ENCODE peak calls at places on chromosomes 3 and 15, in ten cellular contexts. One of them, this sample, is unnamed.
A peak's percentile ranks its signal among the peaks of the same experiment; 100 is the strongest.

GRCh38 chr15:31341501-31342195 is 15.0 kb downstream of the KLF13 start:
- DNase-seq in activated CD4-positive, alpha-beta T cell treated with anti-CD3 and anti-CD28 coated beads, Interleukin-2, amount 10 ng/mL, durations not matched to agents 24 days and 14 days: peak; percentile 64
- DNase-seq in heart right ventricle: no peak
- DNase-seq in fibroblast of villous mesenchyme: no peak
- DNase-seq in GM19239: no peak
- DNase-seq in GM13977: no peak
- DNase-seq in hippocampal formation: no peak
- DNase-seq in germinal center: no peak
- DNase-seq in T-helper 17 cell: no peak
- DNase-seq in DMS153: no peak
- DNase-seq in this sample: no peak

GRCh38 chr15:62600376-62600775 is 435.3 kb upstream of the C2CD4B start:
- DNase-seq in activated CD4-positive, alpha-beta T cell treated with anti-CD3 and anti-CD28 coated beads, Interleukin-2, amount 10 ng/mL, durations not matched to agents 24 days and 14 days: no peak
- DNase-seq in heart right ventricle: no peak
- DNase-seq in fibroblast of villous mesenchyme: peak; percentile 71
- DNase-seq in GM19239: no peak
- DNase-seq in GM13977: no peak
- DNase-seq in hippocampal formation: no peak
- DNase-seq in germinal center: no peak
- DNase-seq in T-helper 17 cell: no peak
- DNase-seq in DMS153: no peak
- DNase-seq in this sample: no peak

GRCh38 chr15:25776071-25776740 is 86.9 kb downstream of the ATP10A start:
- DNase-seq in activated CD4-positive, alpha-beta T cell treated with anti-CD3 and anti-CD28 coated beads, Interleukin-2, amount 10 ng/mL, durations not matched to agents 24 days and 14 days: no peak
- DNase-seq in heart right ventricle: no peak
- DNase-seq in fibroblast of villous mesenchyme: no peak
- DNase-seq in GM19239: no peak
- DNase-seq in GM13977: no peak
- DNase-seq in hippocampal formation: no peak
- DNase-seq in germinal center: no peak
- DNase-seq in T-helper 17 cell: no peak
- DNase-seq in DMS153: no peak
- DNase-seq in this sample: no peak

GRCh38 chr15:40927497-40928346 is 1.4 kb upstream of the DLL4 start:
- DNase-seq in activated CD4-positive, alpha-beta T cell treated with anti-CD3 and anti-CD28 coated beads, Interleukin-2, amount 10 ng/mL, durations not matched to agents 24 days and 14 days: peak; percentile 78
- DNase-seq in heart right ventricle: no peak
- DNase-seq in fibroblast of villous mesenchyme: no peak
- DNase-seq in GM19239: no peak
- DNase-seq in GM13977: peak; percentile 54
- DNase-seq in hippocampal formation: no peak
- DNase-seq in germinal center: no peak
- DNase-seq in T-helper 17 cell: no peak
- DNase-seq in DMS153: no peak
- DNase-seq in this sample: no peak

GRCh38 chr15:46815765-46816164 is 901.5 kb upstream of the SEMA6D start:
- DNase-seq in activated CD4-positive, alpha-beta T cell treated with anti-CD3 and anti-CD28 coated beads, Interleukin-2, amount 10 ng/mL, durations not matched to agents 24 days and 14 days: no peak
- DNase-seq in heart right ventricle: peak; percentile 7
- DNase-seq in fibroblast of villous mesenchyme: no peak
- DNase-seq in GM19239: no peak
- DNase-seq in GM13977: no peak
- DNase-seq in hippocampal formation: no peak
- DNase-seq in germinal center: no peak
- DNase-seq in T-helper 17 cell: no peak
- DNase-seq in DMS153: peak; percentile 22
- DNase-seq in this sample: no peak

GRCh38 chr15:32877620-32878019 is 159.8 kb downstream of the GREM1 start:
- DNase-seq in activated CD4-positive, alpha-beta T cell treated with anti-CD3 and anti-CD28 coated beads, Interleukin-2, amount 10 ng/mL, durations not matched to agents 24 days and 14 days: no peak
- DNase-seq in heart right ventricle: no peak
- DNase-seq in fibroblast of villous mesenchyme: no peak
- DNase-seq in GM19239: no peak
- DNase-seq in GM13977: no peak
- DNase-seq in hippocampal formation: no peak
- DNase-seq in germinal center: no peak
- DNase-seq in T-helper 17 cell: no peak
- DNase-seq in DMS153: no peak
- DNase-seq in this sample: no peak

GRCh38 chr3:166013073-166013679 is 176.0 kb upstream of the BCHE start:
- DNase-seq in activated CD4-positive, alpha-beta T cell treated with anti-CD3 and anti-CD28 coated beads, Interleukin-2, amount 10 ng/mL, durations not matched to agents 24 days and 14 days: no peak
- DNase-seq in heart right ventricle: no peak
- DNase-seq in fibroblast of villous mesenchyme: peak; percentile 28
- DNase-seq in GM19239: no peak
- DNase-seq in GM13977: peak; percentile 5
- DNase-seq in hippocampal formation: no peak
- DNase-seq in germinal center: no peak
- DNase-seq in T-helper 17 cell: no peak
- DNase-seq in DMS153: no peak
- DNase-seq in this sample: peak; percentile 56

GRCh38 chr3:195032106-195032759 is 238.7 kb downstream of the XXYLT1 start:
- DNase-seq in activated CD4-positive, alpha-beta T cell treated with anti-CD3 and anti-CD28 coated beads, Interleukin-2, amount 10 ng/mL, durations not matched to agents 24 days and 14 days: no peak
- DNase-seq in heart right ventricle: no peak
- DNase-seq in fibroblast of villous mesenchyme: no peak
- DNase-seq in GM19239: no peak
- DNase-seq in GM13977: no peak
- DNase-seq in hippocampal formation: no peak
- DNase-seq in germinal center: no peak
- DNase-seq in T-helper 17 cell: no peak
- DNase-seq in DMS153: peak; percentile 89
- DNase-seq in this sample: no peak

GRCh38 chr3:45123030-45123429 is 23.1 kb downstream of the CDCP1 start:
- DNase-seq in activated CD4-positive, alpha-beta T cell treated with anti-CD3 and anti-CD28 coated beads, Interleukin-2, amount 10 ng/mL, durations not matched to agents 24 days and 14 days: no peak
- DNase-seq in heart right ventricle: no peak
- DNase-seq in fibroblast of villous mesenchyme: peak; percentile 98
- DNase-seq in GM19239: no peak
- DNase-seq in GM13977: no peak
- DNase-seq in hippocampal formation: no peak
- DNase-seq in germinal center: no peak
- DNase-seq in T-helper 17 cell: no peak
- DNase-seq in DMS153: no peak
- DNase-seq in this sample: peak; percentile 97

GRCh38 chr15:57550640-57551039 is 41.1 kb upstream of the MYZAP start:
- DNase-seq in activated CD4-positive, alpha-beta T cell treated with anti-CD3 and anti-CD28 coated beads, Interleukin-2, amount 10 ng/mL, durations not matched to agents 24 days and 14 days: no peak
- DNase-seq in heart right ventricle: peak; percentile 58
- DNase-seq in fibroblast of villous mesenchyme: no peak
- DNase-seq in GM19239: no peak
- DNase-seq in GM13977: no peak
- DNase-seq in hippocampal formation: peak; percentile 3
- DNase-seq in germinal center: no peak
- DNase-seq in T-helper 17 cell: no peak
- DNase-seq in DMS153: no peak
- DNase-seq in this sample: no peak

GRCh38 chr3:175163686-175164085 is 304.6 kb downstream of the NAALADL2 start:
- DNase-seq in activated CD4-positive, alpha-beta T cell treated with anti-CD3 and anti-CD28 coated beads, Interleukin-2, amount 10 ng/mL, durations not matched to agents 24 days and 14 days: no peak
- DNase-seq in heart right ventricle: no peak
- DNase-seq in fibroblast of villous mesenchyme: no peak
- DNase-seq in GM19239: no peak
- DNase-seq in GM13977: no peak
- DNase-seq in hippocampal formation: no peak
- DNase-seq in germinal center: no peak
- DNase-seq in T-helper 17 cell: no peak
- DNase-seq in DMS153: peak; percentile 86
- DNase-seq in this sample: no peak